ENCODE peak calls at places on chromosomes 12 and 14, in seven cellular contexts. L is stimulated activated CD4-positive, alpha-beta T cell treated with anti-CD3 and anti-CD28 coated beads, Interleukin-2, amount 100 ng/mL, for 24 hours; T is HuH-7.5; U is activated T-helper 1 cell treated with anti-CD3 and anti-CD28 coated beads, Interleukin-2, amount 50 U/mL, for 16 hours; Z is T-cell; C is fibroblast of the conjunctiva; S is SW480. Y is an unnamed sample.

GRCh38 chr12:76275511-76276093 is 72.6 kb downstream of the BBS10 start:
- DNase-seq in U (no peak), L (no peak), C (no peak), S (no peak), Z (no peak), T (no peak), Y (no peak)

GRCh38 chr14:99312106-99312505 is 40.1 kb upstream of the BCL11B start:
- DNase-seq in Z (no peak), T (no peak), L (no peak), U (no peak), C (no peak), S (no peak), Y (no peak)

GRCh38 chr12:110641512-110641911 is 27.6 kb downstream of the TCTN1 start:
- DNase-seq in Z (no peak), C (no peak), S (no peak), T (no peak), U (no peak), L (no peak), Y (no peak)

GRCh38 chr12:80821513-80822000 is 104.8 kb downstream of the MYF5 start:
- DNase-seq in Z (no peak), C (no peak), L (no peak), S (no peak), T (no peak), U (no peak), Y (no peak)

GRCh38 chr12:5561057-5561456 is 129.1 kb downstream of the NTF3 start:
- DNase-seq in U (no peak), S (peak), L (no peak), T (no peak), Z (no peak), C (no peak), Y (no peak)

GRCh38 chr14:49586673-49587460 is 687 bp upstream of the RPS29 start:
- DNase-seq in Z (peak), T (no peak), S (peak), U (no peak), L (peak), C (peak), Y (peak)

GRCh38 chr12:26919216-26919555 is 18.6 kb downstream of the INTS13 start:
- DNase-seq in Z (no peak), L (no peak), S (no peak), T (no peak), C (no peak), U (no peak), Y (no peak)

GRCh38 chr12:32265920-32266319 is 133.4 kb upstream of the FGD4 start:
- DNase-seq in S (no peak), L (no peak), Z (no peak), C (no peak), U (no peak), T (no peak), Y (peak)

GRCh38 chr12:1698638-1699214 is 7.9 kb downstream of the ADIPOR2 start:
- DNase-seq in S (no peak), T (no peak), C (no peak), L (no peak), U (no peak), Z (no peak), Y (no peak)

GRCh38 chr12:27388650-27389049 is 56.0 kb downstream of the BMAL2 start:
- DNase-seq in C (no peak), S (no peak), Z (no peak), U (no peak), T (no peak), L (no peak), Y (no peak)

GRCh38 chr12:72560370-72560769 is 288.2 kb downstream of the TRHDE start:
- DNase-seq in C (no peak), Z (no peak), U (no peak), T (no peak), S (no peak), L (no peak), Y (no peak)

GRCh38 chr14:77580964-77581505 is 35.4 kb downstream of the SPTLC2 start:
- DNase-seq in C (peak), T (no peak), Z (no peak), S (no peak), L (no peak), U (no peak), Y (peak)

GRCh38 chr14:90460136-90460535 is 63.3 kb downstream of the CALM1 start:
- DNase-seq in S (no peak), Z (no peak), T (no peak), C (no peak), L (no peak), U (no peak), Y (no peak)

GRCh38 chr14:64196668-64197411 is 97.3 kb downstream of the ESR2 start:
- DNase-seq in L (peak), T (no peak), C (no peak), S (no peak), U (no peak), Z (no peak), Y (no peak)

GRCh38 chr14:67232631-67233030 is 8.6 kb upstream of the PALS1 start:
- DNase-seq in L (no peak), Z (no peak), C (no peak), S (no peak), T (no peak), U (no peak), Y (no peak)

GRCh38 chr12:131171029-131171428 is 217.3 kb downstream of the ADGRD1 start:
- DNase-seq in L (no peak), T (no peak), S (no peak), C (no peak), Z (no peak), U (no peak), Y (no peak)

GRCh38 chr14:56868660-56869059 is 58.4 kb upstream of the OTX2 start:
- DNase-seq in T (no peak), S (no peak), C (no peak), Z (no peak), L (no peak), U (no peak), Y (no peak)

GRCh38 chr14:71206766-71207371 is 299.6 kb downstream of the PCNX1 start:
- DNase-seq in S (peak), T (no peak), L (no peak), U (no peak), C (peak), Z (no peak), Y (no peak)

GRCh38 chr12:65208957-65209654 is 39.7 kb downstream of the LEMD3 start:
- DNase-seq in U (no peak), S (no peak), L (no peak), Z (no peak), C (no peak), T (no peak), Y (no peak)

GRCh38 chr14:105616802-105617192 is 90.4 kb downstream of the TMEM121 start:
- DNase-seq in L (no peak), S (no peak), C (no peak), U (no peak), Z (no peak), T (no peak), Y (no peak)

GRCh38 chr12:49346659-49347306 is at the start of gene DNAJC22:
- DNase-seq in U (no peak), C (no peak), Z (no peak), L (peak), S (no peak), T (no peak), Y (peak)

GRCh38 chr14:76834296-76834695 is 8.1 kb downstream of the LRRC74A start:
- DNase-seq in T (no peak), C (no peak), Z (no peak), U (no peak), L (no peak), S (no peak), Y (no peak)

GRCh38 chr12:5201554-5202243 is 158.0 kb downstream of the KCNA5 start:
- DNase-seq in T (no peak), Z (no peak), L (no peak), C (no peak), U (no peak), S (no peak), Y (no peak)

GRCh38 chr12:54959291-54960018 is 25.1 kb downstream of the TESPA1 start:
- DNase-seq in T (no peak), S (no peak), L (no peak), U (no peak), Z (no peak), C (no peak), Y (peak)

GRCh38 chr14:28744126-28744525 is 22.5 kb upstream of the FOXG1 start:
- DNase-seq in S (no peak), Z (no peak), C (no peak), L (no peak), T (no peak), U (no peak), Y (no peak)

GRCh38 chr12:108491256-108491655 is 23.8 kb upstream of the FICD start:
- DNase-seq in L (no peak), U (no peak), C (no peak), Z (no peak), T (no peak), S (no peak), Y (no peak)

GRCh38 chr14:93954900-93955891 is 21.2 kb downstream of the ASB2 start:
- DNase-seq in L (no peak), S (no peak), Z (peak), U (no peak), T (no peak), C (no peak), Y (peak)

GRCh38 chr12:62701492-62701891 is 233.5 kb downstream of the PPM1H start:
- DNase-seq in Z (no peak), C (no peak), T (no peak), U (no peak), L (no peak), S (no peak), Y (no peak)

GRCh38 chr12:104275689-104276088 is 27.9 kb upstream of the EID3 start:
- DNase-seq in U (no peak), C (no peak), Z (no peak), L (no peak), S (no peak), T (no peak), Y (no peak)

GRCh38 chr14:64074961-64075619 is 219.1 kb downstream of the ESR2 start:
- DNase-seq in T (no peak), L (no peak), C (no peak), S (no peak), Z (no peak), U (no peak), Y (no peak)

GRCh38 chr12:19826988-19827550 is 387.8 kb downstream of the AEBP2 start:
- DNase-seq in T (no peak), Z (no peak), L (no peak), C (no peak), U (no peak), S (no peak), Y (no peak)

GRCh38 chr12:132385923-132386751 is 56.7 kb upstream of the GALNT9 start:
- DNase-seq in U (no peak), C (no peak), L (no peak), Z (no peak), T (no peak), S (no peak), Y (no peak)

GRCh38 chr14:93042968-93043940 is 72.5 kb downstream of the ITPK1 start:
- DNase-seq in L (no peak), S (peak), C (no peak), U (no peak), T (peak), Z (no peak), Y (no peak)